ENCODE peak calls at places on chromosomes 13 and 19, in five cellular contexts. N is body of pancreas, Y is MG63, T is PC-3, J is left ventricle myocardium inferior. E is an unnamed sample.
A peak's percentile ranks its signal among the peaks of the same experiment; 100 is the strongest.

GRCh38 chr19:57314146-57314545 is 6.1 kb upstream of the ZNF543 start:
- DNase-seq in Y (no peak), J (no peak), N (no peak), T (no peak), E (no peak)

GRCh38 chr13:22108283-22108897 is 437.5 kb downstream of the FGF9 start:
- DNase-seq in J (no peak), N (no peak), Y (no peak), T (peak; percentile 1), E (peak; percentile 34)

GRCh38 chr13:65497265-65497664 is 1732.9 kb downstream of the PCDH9 start:
- DNase-seq in J (no peak), N (no peak), Y (no peak), T (peak; percentile 86), E (peak; percentile 2)

GRCh38 chr13:26482451-26483197 is 74.9 kb upstream of the WASF3 start:
- DNase-seq in T (peak; percentile 82), N (peak; percentile 78), J (no peak), Y (peak; percentile 43), E (peak; percentile 65)

GRCh38 chr19:49632576-49632975 is 7.4 kb downstream of the RRAS start:
- DNase-seq in T (no peak), N (no peak), Y (no peak), J (no peak), E (no peak)

GRCh38 chr13:95137096-95137495 is 164.2 kb downstream of the ABCC4 start:
- DNase-seq in N (no peak), J (no peak), T (peak; percentile 37), Y (no peak), E (peak; percentile 21)

GRCh38 chr13:25657062-25657588 is 285.4 kb downstream of the ATP8A2 start:
- DNase-seq in T (no peak), N (no peak), Y (no peak), J (no peak), E (no peak)

GRCh38 chr19:10767726-10768125 is 49.8 kb downstream of the DNM2 start:
- DNase-seq in Y (no peak), T (no peak), N (no peak), J (no peak), E (no peak)

GRCh38 chr13:104740616-104741222 is 1674.5 kb upstream of the SLC10A2 start:
- DNase-seq in N (no peak), T (no peak), Y (no peak), J (no peak), E (no peak)

GRCh38 chr19:35279985-35280821 is 2.1 kb upstream of the HAMP start:
- DNase-seq in Y (no peak), N (no peak), T (no peak), J (no peak), E (no peak)

GRCh38 chr19:46350029-46350757 is 3.3 kb downstream of the PPP5C start:
- DNase-seq in Y (no peak), J (no peak), N (no peak), T (no peak), E (no peak)

GRCh38 chr13:73732350-73732749 is 401.9 kb downstream of the KLF12 start:
- DNase-seq in N (no peak), J (no peak), Y (no peak), T (no peak), E (no peak)

GRCh38 chr19:55877211-55877610 is 40.9 kb downstream of the NLRP4 start:
- DNase-seq in N (no peak), J (no peak), T (no peak), Y (no peak), E (no peak)

DNA sequence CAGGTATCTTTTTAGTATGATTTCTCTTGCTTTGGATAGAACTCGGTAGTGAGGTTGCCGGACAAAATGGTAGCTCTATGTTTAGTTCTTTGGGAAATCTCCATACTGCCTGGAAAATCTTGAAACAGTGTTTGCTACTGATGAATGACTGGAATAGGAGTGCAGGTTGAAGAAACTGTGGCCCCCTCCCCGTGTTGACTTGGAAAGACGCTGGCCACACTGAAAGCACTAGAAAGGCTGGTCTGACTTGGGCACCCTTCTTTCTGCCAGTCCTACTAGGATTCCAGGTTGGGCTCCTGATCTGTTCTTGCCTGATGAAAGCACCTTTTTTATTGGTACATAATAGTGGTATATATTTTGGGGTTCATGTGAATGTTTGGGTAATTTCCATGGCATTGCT is 46.3 kb downstream of the NLRP4 start:
- DNase-seq in J (no peak), T (no peak), N (no peak), Y (no peak), E (no peak)
- H3K4me3 ChIP-seq in J (no peak overlapping the region), T (no peak overlapping the region), N (no peak overlapping the region), Y (no peak overlapping the region), E (no peak overlapping the region)

GRCh38 chr19:4051175-4052101 is 15.3 kb downstream of the ZBTB7A start:
- DNase-seq in N (no peak), J (no peak), Y (peak; percentile 33), T (peak; percentile 63), E (peak; percentile 68)
- H3K4me3 ChIP-seq in N (no peak overlapping the region), J (no peak overlapping the region), Y (no peak overlapping the region), T (peak overlapping the region; percentile 50), E (no peak overlapping the region)

DNA sequence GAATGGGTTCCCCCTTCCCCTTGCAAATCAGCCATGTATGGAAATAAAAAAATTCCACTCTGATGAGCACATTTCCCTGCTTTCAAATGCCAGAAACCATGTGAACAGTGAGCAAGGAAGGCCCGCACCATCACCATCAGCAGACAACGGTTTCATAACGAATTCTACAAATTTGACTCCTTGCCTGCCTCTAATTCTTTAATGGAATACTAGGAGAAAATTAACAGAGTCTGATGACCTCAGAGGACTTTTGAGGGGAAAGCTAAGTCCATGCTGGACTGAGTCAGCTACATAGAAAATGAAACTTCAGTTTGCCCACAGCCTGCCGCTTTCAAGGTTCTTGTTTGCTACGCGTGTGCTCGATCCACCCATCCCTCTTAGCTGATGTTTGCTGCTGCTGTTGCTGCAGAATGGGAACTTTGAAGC is 46.7 kb upstream of the KL start:
- DNase-seq in Y (peak; percentile 5), J (no peak), T (no peak), N (no peak), E (no peak)
- H3K4me3 ChIP-seq in Y (no peak overlapping the region), J (peak overlapping the region; percentile 53), T (no peak overlapping the region), N (no peak overlapping the region), E (no peak overlapping the region)

GRCh38 chr13:36418022-36418805 is 14.1 kb upstream of the CCNA1 start:
- DNase-seq in T (peak; percentile 57), J (no peak), N (no peak), Y (peak; percentile 14), E (peak; percentile 84)

GRCh38 chr13:36417328-36417727 is 15.0 kb upstream of the CCNA1 start:
- DNase-seq in Y (no peak), N (no peak), T (no peak), J (no peak), E (no peak)

GRCh38 chr13:36412736-36413135 is 19.6 kb upstream of the CCNA1 start:
- DNase-seq in T (no peak), Y (peak; percentile 43), N (no peak), J (no peak), E (no peak)

GRCh38 chr13:36414461-36414860 is 17.8 kb upstream of the CCNA1 start:
- DNase-seq in Y (no peak), J (no peak), N (no peak), T (no peak), E (no peak)

GRCh38 chr13:36413161-36413560 is 19.1 kb upstream of the CCNA1 start:
- DNase-seq in N (no peak), J (no peak), Y (no peak), T (no peak), E (no peak)
- H3K4me3 ChIP-seq in N (no peak overlapping the region), J (no peak overlapping the region), Y (no peak overlapping the region), T (no peak overlapping the region), E (no peak overlapping the region)

GRCh38 chr13:113819731-113820715 is 43.9 kb downstream of the GAS6 start:
- DNase-seq in Y (no peak), T (no peak), J (no peak), N (no peak), E (no peak)
- H3K4me3 ChIP-seq in Y (no peak overlapping the region), T (peak overlapping the region; percentile 45), J (peak overlapping the region; percentile 42), N (no peak overlapping the region), E (no peak overlapping the region)

GRCh38 chr19:51064534-51065220 is at the start of gene KLK13:
- DNase-seq in N (peak; percentile 63), J (peak; percentile 34), Y (peak; percentile 86), T (no peak), E (peak; percentile 16)

GRCh38 chr19:51066816-51067215 is 1.9 kb upstream of the KLK13 start:
- DNase-seq in T (no peak), J (no peak), Y (no peak), N (no peak), E (no peak)

GRCh38 chr19:51063664-51064063 is 1.2 kb downstream of the KLK13 start:
- DNase-seq in N (no peak), T (no peak), Y (no peak), J (no peak), E (no peak)

GRCh38 chr19:51066393-51066792 is 1.5 kb upstream of the KLK13 start:
- DNase-seq in N (no peak), J (no peak), T (no peak), Y (no peak), E (no peak)

DNA sequence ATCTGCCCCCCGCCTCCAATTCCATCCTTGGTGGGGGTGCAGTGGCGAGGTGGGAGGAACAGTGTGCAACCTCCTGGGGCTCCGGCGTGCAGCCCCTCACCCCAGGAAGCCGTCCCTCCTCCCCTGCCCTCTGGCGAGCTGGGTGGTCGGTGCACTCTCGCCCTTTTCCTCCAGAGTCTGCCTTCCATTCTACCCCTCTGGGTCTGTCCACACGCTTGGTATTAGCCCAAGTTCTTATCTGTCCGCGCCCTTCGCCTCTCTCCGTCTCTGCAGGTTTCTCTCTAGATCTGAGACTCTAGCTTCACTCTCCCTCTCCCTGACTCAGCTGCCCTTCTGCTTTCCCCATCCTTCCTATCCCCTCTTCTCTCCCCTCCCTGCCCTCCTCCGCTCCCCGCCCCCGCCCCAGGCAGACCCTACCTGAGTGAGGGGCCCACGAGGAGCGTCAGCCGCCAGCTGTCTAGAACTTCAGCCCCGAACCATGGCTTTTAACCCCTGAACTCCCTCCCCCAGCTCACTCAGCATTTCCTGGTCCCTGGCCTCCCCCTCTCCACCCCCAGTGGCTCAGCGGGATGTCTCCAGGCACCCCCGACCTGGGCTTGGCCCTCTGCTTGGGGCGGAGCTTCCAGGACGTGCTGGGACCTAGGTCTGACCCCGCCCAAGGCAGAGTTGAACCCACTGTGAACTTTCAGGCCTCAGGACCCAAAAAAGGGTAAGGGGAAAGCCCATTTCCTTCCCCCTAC is 499 bp upstream of the KLK13 start:
- DNase-seq in Y (no peak), J (no peak), N (no peak), T (no peak), E (no peak)
- H3K4me3 ChIP-seq in Y (peak overlapping the region; percentile 25), J (peak overlapping the region; percentile 58), N (no peak overlapping the region), T (no peak overlapping the region), E (no peak overlapping the region)

GRCh38 chr19:32480321-32480720 is 74.8 kb downstream of the DPY19L3 start:
- DNase-seq in J (no peak), T (no peak), Y (no peak), N (no peak), E (no peak)

DNA sequence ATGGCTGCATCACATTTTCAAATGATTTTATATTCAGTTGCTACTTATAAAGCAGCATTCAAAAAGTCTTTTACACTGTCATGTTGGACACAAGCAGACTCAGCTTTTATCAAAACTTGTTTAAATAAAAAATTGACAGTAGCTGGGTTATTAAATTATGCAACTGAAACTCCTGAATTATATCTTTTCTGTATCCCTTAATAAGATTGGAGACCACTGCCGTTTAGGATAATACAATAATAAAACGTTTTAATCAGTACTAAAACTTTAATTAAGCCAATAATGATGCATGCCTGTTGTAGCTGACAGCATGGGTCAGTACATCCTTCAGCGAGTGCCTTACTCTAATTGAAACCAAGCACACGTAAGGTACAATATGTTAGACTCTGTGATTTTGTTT is 78.0 kb downstream of the DPY19L3 start:
- DNase-seq in J (no peak), T (no peak), Y (no peak), N (no peak), E (no peak)
- H3K4me3 ChIP-seq in J (no peak overlapping the region), T (no peak overlapping the region), Y (no peak overlapping the region), N (no peak overlapping the region), E (no peak overlapping the region)

GRCh38 chr19:38265213-38265861 is 964 bp downstream of the SPINT2 start:
- DNase-seq in T (peak; percentile 40), Y (no peak), N (peak; percentile 47), J (no peak), E (peak; percentile 71)
- H3K4me3 ChIP-seq in T (peak overlapping the region; percentile 91), Y (no peak overlapping the region), N (peak overlapping the region; percentile 63), J (peak overlapping the region; percentile 72), E (peak overlapping the region; percentile 98)

E was measured in bronchial epithelial cell.